ENCODE peak calls at places on chromosomes 3 and 15, in five cellular contexts. Y is IMR-90, A is lower leg skin, G is heart left ventricle, R is tibial nerve. V is an unnamed sample.

GRCh38 chr3:125062904-125063618 is 7.3 kb upstream of the HEG1 start:
- DNase-seq in Y (peak), A (no peak), G (peak), R (no peak), V (peak)

GRCh38 chr15:57610130-57610529 is 18.4 kb downstream of the MYZAP start:
- DNase-seq in Y (peak), A (peak), G (peak), R (no peak), V (peak)

GRCh38 chr3:16113704-16114103 is 60.8 kb upstream of the GALNT15 start:
- DNase-seq in Y (peak), A (no peak), G (no peak), R (no peak), V (no peak)

GRCh38 chr3:64074091-64074490 is 50.8 kb upstream of the PSMD6 start:
- DNase-seq in Y (peak), A (no peak), G (no peak), R (no peak), V (no peak)

GRCh38 chr15:99564221-99565030 is 1.4 kb upstream of the MEF2A start:
- DNase-seq in Y (peak), A (no peak), G (peak), R (no peak), V (no peak)

GRCh38 chr3:164641071-164641470 is 437.2 kb downstream of the SI start:
- DNase-seq in Y (no peak), A (no peak), G (no peak), R (no peak), V (no peak)

GRCh38 chr3:109804697-109805096 is 467.4 kb upstream of the DPPA4 start:
- DNase-seq in Y (no peak), A (no peak), G (no peak), R (no peak), V (no peak)

GRCh38 chr3:123750659-123751420 is 133.3 kb downstream of the MYLK start:
- DNase-seq in Y (peak), A (no peak), G (no peak), R (no peak), V (peak)

GRCh38 chr3:24773798-24774197 is 279.1 kb upstream of the THRB start:
- DNase-seq in Y (peak), A (no peak), G (peak), R (no peak), V (peak)

GRCh38 chr3:187783098-187783497 is 37.8 kb upstream of the BCL6 start:
- DNase-seq in Y (peak), A (no peak), G (peak), R (no peak), V (peak)

GRCh38 chr3:35295875-35296274 is 343.4 kb upstream of the ARPP21 start:
- DNase-seq in Y (no peak), A (no peak), G (no peak), R (no peak), V (no peak)

GRCh38 chr3:141960731-141961130 is 84.3 kb downstream of the ATP1B3 start:
- DNase-seq in Y (peak), A (no peak), G (no peak), R (no peak), V (no peak)

GRCh38 chr3:98185180-98185579 is 18.7 kb downstream of the OR5H15 start:
- DNase-seq in Y (no peak), A (no peak), G (no peak), R (no peak), V (no peak)

GRCh38 chr3:87088366-87088983 is 97.5 kb upstream of the VGLL3 start:
- DNase-seq in Y (no peak), A (no peak), G (no peak), R (no peak), V (no peak)

GRCh38 chr3:100226712-100227429 is 33.9 kb upstream of the TBC1D23 start:
- DNase-seq in Y (peak), A (no peak), G (no peak), R (no peak), V (no peak)

GRCh38 chr3:56923546-56924224 is 121.9 kb upstream of the ARHGEF3 start:
- DNase-seq in Y (peak), A (no peak), G (peak), R (no peak), V (peak)

GRCh38 chr15:41024141-41024540 is 70.9 kb downstream of the CHAC1 start:
- DNase-seq in Y (peak), A (no peak), G (no peak), R (no peak), V (no peak)

GRCh38 chr3:168865022-168865551 is 769.4 kb upstream of the GOLIM4 start:
- DNase-seq in Y (peak), A (no peak), G (no peak), R (no peak), V (no peak)

GRCh38 chr3:115975353-115975752 is 352.0 kb downstream of the GAP43 start:
- DNase-seq in Y (peak), A (no peak), G (no peak), R (no peak), V (peak)

GRCh38 chr3:36677331-36678007 is 86.9 kb downstream of the DCLK3 start:
- DNase-seq in Y (peak), A (no peak), G (no peak), R (no peak), V (no peak)

GRCh38 chr3:100766069-100766468 is 56.8 kb downstream of the TFG start:
- DNase-seq in Y (no peak), A (no peak), G (no peak), R (no peak), V (no peak)

GRCh38 chr3:64380539-64380938 is 155.3 kb upstream of the PRICKLE2 start:
- DNase-seq in Y (no peak), A (no peak), G (no peak), R (no peak), V (no peak)

GRCh38 chr3:66812126-66812525 is 186.0 kb upstream of the KBTBD8 start:
- DNase-seq in Y (peak), A (no peak), G (no peak), R (no peak), V (no peak)

GRCh38 chr3:96266395-96267187 is 547.8 kb upstream of the EPHA6 start:
- DNase-seq in Y (no peak), A (no peak), G (no peak), R (no peak), V (peak)

GRCh38 chr3:150972379-150972985 is at the start of gene CLRN1:
- DNase-seq in Y (no peak), A (no peak), G (no peak), R (no peak), V (no peak)

GRCh38 chr3:151925876-151926275 is 52.4 kb downstream of the SUCNR1 start:
- DNase-seq in Y (peak), A (no peak), G (no peak), R (no peak), V (peak)

GRCh38 chr3:179148446-179149238 is 485 bp downstream of the PIK3CA start:
- DNase-seq in Y (peak), A (peak), G (peak), R (peak), V (peak)

DNA sequence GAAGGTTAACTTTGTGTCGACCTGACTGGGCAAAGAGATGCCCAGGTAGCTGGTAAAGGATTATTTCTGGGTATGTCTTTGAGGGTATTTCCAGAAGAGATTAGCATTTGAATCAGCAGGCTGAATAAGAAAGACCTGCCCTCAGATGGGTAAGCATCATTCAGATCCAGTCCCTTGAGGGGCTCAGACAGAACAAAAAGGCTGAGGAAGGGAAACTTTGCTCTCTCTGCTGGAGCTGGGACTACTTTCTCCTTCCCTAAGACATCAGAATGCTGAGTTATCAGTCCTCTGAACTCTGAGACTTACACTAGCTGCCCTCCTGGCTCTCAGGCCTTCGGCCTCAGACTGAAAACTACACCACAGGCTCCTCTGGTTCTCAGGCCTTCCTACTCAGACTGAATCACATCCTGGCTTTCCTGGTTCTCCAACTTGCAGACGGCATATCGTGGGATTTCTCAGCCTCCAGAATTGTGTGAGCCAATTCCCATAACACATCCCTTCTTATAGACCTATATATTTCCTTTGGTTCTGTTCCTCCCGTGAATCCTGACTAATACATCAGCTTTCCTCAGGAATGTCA is 982.9 kb downstream of the TUSC7 start:
- DNase-seq in Y (peak), A (no peak), G (no peak), R (no peak), V (no peak)
- TF ChIP-seq POLR2A in Y (peak), A (no peak), G (no peak), R (no peak), V (no peak)

DNA sequence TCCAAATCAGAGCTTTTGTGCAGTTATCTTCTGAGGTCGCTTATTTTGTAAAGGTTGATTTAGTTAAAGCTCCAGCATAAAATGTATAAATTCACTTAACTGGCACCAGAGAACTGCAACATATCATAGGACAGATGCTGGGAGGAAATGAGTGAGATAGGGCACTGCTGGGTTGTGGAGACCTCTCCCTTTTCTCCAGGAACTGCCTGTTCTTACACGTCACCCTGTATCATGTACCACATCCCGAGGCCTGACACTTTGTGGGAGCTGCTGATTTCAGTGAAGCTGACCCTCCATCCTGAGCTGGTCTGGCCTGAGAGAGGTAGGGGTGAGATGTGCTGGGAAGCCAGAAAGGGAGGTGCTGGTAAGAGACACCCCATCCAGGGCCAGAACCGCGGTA is 213.8 kb upstream of the FEZF2 start:
- DNase-seq in Y (peak), A (no peak), G (no peak), R (no peak), V (no peak)
- TF ChIP-seq POLR2A in Y (no peak), A (no peak), G (no peak), R (no peak), V (no peak)

DNA sequence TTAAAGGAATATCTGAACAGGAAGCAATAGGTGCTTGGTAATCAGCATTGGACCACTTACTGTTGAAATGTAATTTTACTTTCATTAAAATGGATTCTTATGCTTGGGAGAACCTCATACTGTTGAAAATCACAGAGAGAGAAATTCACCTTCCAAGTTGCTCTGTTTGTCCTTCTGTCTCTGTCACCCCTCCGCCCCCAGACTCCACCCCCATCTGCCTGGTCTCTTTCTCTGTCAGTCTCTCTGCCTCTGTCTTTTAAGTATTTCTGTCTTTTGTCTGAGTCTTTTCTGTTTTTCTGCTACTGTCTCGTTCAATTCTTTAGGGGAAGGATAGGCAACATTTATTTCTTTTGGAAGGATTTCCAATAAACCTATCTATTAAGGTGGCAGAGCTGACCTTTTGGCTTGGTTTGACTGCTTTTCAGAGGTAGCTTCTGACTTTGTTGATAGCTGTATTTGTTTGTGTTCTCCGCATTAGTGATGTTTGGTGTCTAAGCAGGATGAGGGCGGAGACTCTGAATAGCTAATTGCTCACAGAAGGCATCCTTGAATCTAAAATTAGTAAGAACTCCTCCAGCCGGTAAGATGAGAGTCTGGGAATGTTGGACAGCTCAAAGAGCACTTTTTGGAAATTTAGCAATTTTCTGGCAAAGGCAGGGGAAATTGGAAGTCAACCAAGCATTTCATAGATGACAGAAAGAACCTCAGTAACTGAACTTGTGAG is 174.2 kb downstream of the KLHL25 start:
- DNase-seq in Y (peak), A (no peak), G (no peak), R (no peak), V (no peak)
- TF ChIP-seq POLR2A in Y (no peak), A (no peak), G (no peak), R (peak), V (no peak)

GRCh38 chr15:38255690-38256089 is 3.1 kb downstream of the SPRED1 start:
- DNase-seq in Y (no peak), A (no peak), G (no peak), R (no peak), V (no peak)

GRCh38 chr15:38253448-38253847 is 812 bp downstream of the SPRED1 start:
- DNase-seq in Y (peak), A (no peak), G (no peak), R (no peak), V (no peak)

GRCh38 chr15:38251726-38252480 is 733 bp upstream of the SPRED1 start:
- DNase-seq in Y (peak), A (peak), G (peak), R (peak), V (peak)

GRCh38 chr15:38254065-38254883 is 1.6 kb downstream of the SPRED1 start:
- DNase-seq in Y (peak), A (no peak), G (no peak), R (no peak), V (no peak)

GRCh38 chr15:38252481-38253311 is at the start of gene SPRED1:
- DNase-seq in Y (peak), A (peak), G (peak), R (peak), V (peak)
- TF ChIP-seq POLR2A in Y (no peak), A (no peak), G (no peak), R (no peak), V (no peak)

V was measured in H54.